ENCODE peak calls at places on chromosomes 5 and 9, in seven cellular contexts. R, L, X, O, W, Q and H are unnamed samples.

GRCh38 chr9:84136119-84136868 is 155.7 kb downstream of the RMI1 start:
- DNase-seq in X (no peak), Q (peak), O (no peak), L (no peak), R (peak), W (no peak), H (peak)

GRCh38 chr5:98519530-98519929 is 253.9 kb upstream of the RGMB start:
- DNase-seq in W (no peak), L (no peak), O (no peak), R (no peak), X (no peak), Q (no peak), H (no peak)

GRCh38 chr9:130323051-130323757 is 57.6 kb downstream of the HMCN2 start:
- DNase-seq in L (peak), X (no peak), R (no peak), W (no peak), O (no peak), Q (no peak), H (no peak)

GRCh38 chr5:60961685-60962084 is 16.7 kb downstream of the NDUFAF2 start:
- DNase-seq in X (no peak), R (peak), L (no peak), O (no peak), W (no peak), Q (peak), H (peak)

GRCh38 chr9:122168356-122168755 is 8.6 kb downstream of the MORN5 start:
- DNase-seq in R (peak), Q (peak), O (peak), L (no peak), W (no peak), X (no peak), H (no peak)

GRCh38 chr5:111147502-111147901 is 55.4 kb downstream of the WDR36 start:
- DNase-seq in X (no peak), W (no peak), R (no peak), Q (no peak), O (no peak), L (no peak), H (no peak)

GRCh38 chr5:115366223-115366622 is 69.8 kb upstream of the CCDC112 start:
- DNase-seq in Q (peak), L (peak), R (peak), X (no peak), W (no peak), O (no peak), H (peak)

GRCh38 chr5:142915038-142915437 is 144.9 kb downstream of the ARHGAP26 start:
- DNase-seq in L (no peak), O (no peak), W (no peak), X (no peak), R (no peak), Q (no peak), H (no peak)

GRCh38 chr9:91065231-91066041 is 263.8 kb downstream of the SYK start:
- DNase-seq in W (no peak), L (no peak), Q (no peak), O (no peak), X (no peak), R (no peak), H (no peak)

GRCh38 chr9:89666364-89666763 is 61.6 kb downstream of the GADD45G start:
- DNase-seq in Q (no peak), X (no peak), L (no peak), R (no peak), W (no peak), O (no peak), H (no peak)

GRCh38 chr5:98416541-98416940 is 356.9 kb upstream of the RGMB start:
- DNase-seq in O (no peak), X (no peak), W (no peak), R (peak), Q (peak), L (no peak), H (no peak)

GRCh38 chr9:89374176-89374575 is 55.9 kb downstream of the SECISBP2 start:
- DNase-seq in L (no peak), R (peak), W (no peak), Q (no peak), X (no peak), O (no peak), H (no peak)

GRCh38 chr9:134319306-134320194 is 6.7 kb upstream of the RXRA start:
- DNase-seq in Q (no peak), O (no peak), L (no peak), X (no peak), W (peak), R (no peak), H (no peak)

GRCh38 chr5:55021465-55021864 is 2.6 kb upstream of the GZMK start:
- DNase-seq in R (no peak), W (no peak), X (no peak), Q (no peak), L (no peak), O (no peak), H (no peak)

GRCh38 chr5:146342519-146342881 is 3.9 kb downstream of the POU4F3 start:
- DNase-seq in O (no peak), Q (no peak), X (no peak), L (no peak), W (no peak), R (no peak), H (no peak)

GRCh38 chr9:36772449-36773370 is 200.0 kb downstream of the MELK start:
- DNase-seq in W (no peak), R (peak), X (peak), L (peak), O (no peak), Q (peak), H (peak)

GRCh38 chr9:126513159-126514036 is 100.3 kb upstream of the LMX1B start:
- DNase-seq in W (no peak), O (no peak), R (no peak), Q (peak), X (peak), L (no peak), H (no peak)

GRCh38 chr9:136536721-136537241 is 9.1 kb downstream of the NOTCH1 start:
- DNase-seq in L (no peak), X (no peak), O (no peak), R (no peak), Q (no peak), W (no peak), H (no peak)

GRCh38 chr9:72292184-72292787 is 72.7 kb downstream of the ZFAND5 start:
- DNase-seq in R (peak), O (no peak), X (no peak), W (no peak), L (peak), Q (peak), H (peak)

GRCh38 chr5:140302786-140303639 is at the start of gene PFDN1:
- DNase-seq in L (peak), O (peak), Q (peak), W (peak), R (peak), X (peak), H (peak)

GRCh38 chr9:98709968-98710965 is 1.5 kb upstream of the GABBR2 start:
- DNase-seq in R (peak), X (peak), W (no peak), O (no peak), L (no peak), Q (peak), H (peak)